ENCODE peak calls at places on chromosomes 3 and 15, in four cellular contexts. R is fibroblast of lung, Q is A549, N is GM23338. J is an unnamed sample.

GRCh38 chr3:45218578-45219390 is 7.3 kb downstream of the TMEM158 start:
- DNase-seq in Q (no peak), N (no peak), R (peak; percentile 70), J (no peak)

GRCh38 chr15:56047354-56047753 is 53.9 kb upstream of the NEDD4 start:
- DNase-seq in R (no peak), Q (no peak), N (no peak), J (no peak)

GRCh38 chr15:48604567-48604966 is 40.9 kb downstream of the FBN1 start:
- DNase-seq in R (no peak), N (no peak), Q (no peak), J (no peak)

GRCh38 chr15:100457201-100457600 is 71.5 kb downstream of the CERS3 start:
- DNase-seq in N (peak; percentile 54), Q (no peak), R (peak; percentile 47), J (no peak)

GRCh38 chr3:155325263-155325835 is 31.9 kb upstream of the STRIT1 start:
- DNase-seq in N (peak; percentile 59), R (no peak), Q (peak; percentile 17), J (no peak)

GRCh38 chr3:10527295-10528016 is 22.1 kb upstream of the ATP2B2 start:
- DNase-seq in R (no peak), Q (no peak), N (no peak), J (no peak)

GRCh38 chr3:32325957-32326356 is 65.7 kb upstream of the CMTM7 start:
- DNase-seq in R (peak; percentile 25), Q (no peak), N (no peak), J (no peak)

GRCh38 chr3:8186213-8186612 is 315.4 kb upstream of the LMCD1 start:
- DNase-seq in Q (no peak), R (no peak), N (no peak), J (no peak)

GRCh38 chr3:142104763-142105162 is 44.6 kb downstream of the TFDP2 start:
- DNase-seq in Q (no peak), N (no peak), R (no peak), J (no peak)

GRCh38 chr3:58484049-58484721 is 7.7 kb upstream of the KCTD6 start:
- DNase-seq in Q (no peak), N (no peak), R (no peak), J (no peak)

GRCh38 chr3:59809750-59810444 is 760.1 kb upstream of the CFAP20DC start:
- DNase-seq in R (peak; percentile 67), Q (peak; percentile 43), N (peak; percentile 61), J (peak; percentile 54)

GRCh38 chr3:52277071-52277964 is 1.1 kb downstream of the WDR82 start:
- DNase-seq in N (peak; percentile 53), R (peak; percentile 68), Q (peak; percentile 34), J (peak; percentile 92)

GRCh38 chr3:141020139-141020940 is 30.8 kb upstream of the SPSB4 start:
- DNase-seq in Q (no peak), R (no peak), N (no peak), J (no peak)

GRCh38 chr3:143329567-143330164 is 210.1 kb downstream of the CHST2 start:
- DNase-seq in N (no peak), R (no peak), Q (no peak), J (no peak)

GRCh38 chr15:73325191-73325980 is 43.4 kb downstream of the HCN4 start:
- DNase-seq in N (peak; percentile 46), Q (peak; percentile 25), R (no peak), J (no peak)

GRCh38 chr3:170410428-170411029 is 8.1 kb upstream of the CLDN11 start:
- DNase-seq in R (peak; percentile 61), N (peak; percentile 39), Q (peak; percentile 41), J (peak; percentile 68)

GRCh38 chr3:73502609-73503560 is 121.9 kb downstream of the PDZRN3 start:
- DNase-seq in N (peak; percentile 86), Q (peak; percentile 76), R (peak; percentile 93), J (peak; percentile 90)

GRCh38 chr15:98720036-98720435 is 71.7 kb downstream of the IGF1R start:
- DNase-seq in R (no peak), N (no peak), Q (no peak), J (no peak)

GRCh38 chr3:160473978-160474377 is 24.4 kb upstream of the TRIM59 start:
- DNase-seq in N (no peak), R (peak; percentile 90), Q (no peak), J (no peak)

GRCh38 chr3:52831500-52832301 is 1.2 kb upstream of the ITIH4 start:
- DNase-seq in Q (peak; percentile 49), R (peak; percentile 69), N (no peak), J (no peak)

GRCh38 chr3:31265646-31266423 is 266.9 kb upstream of the STT3B start:
- DNase-seq in Q (no peak), N (peak; percentile 13), R (no peak), J (no peak)

GRCh38 chr3:38311474-38311873 is 29.4 kb downstream of the SLC22A14 start:
- DNase-seq in R (no peak), N (no peak), Q (no peak), J (no peak)

GRCh38 chr3:197606468-197606867 is 50.7 kb upstream of the BDH1 start:
- DNase-seq in R (no peak), N (no peak), Q (no peak), J (no peak)

GRCh38 chr3:30583973-30584372 is 22.4 kb upstream of the TGFBR2 start:
- DNase-seq in Q (no peak), N (no peak), R (no peak), J (no peak)

GRCh38 chr3:38551026-38551832 is 55.1 kb downstream of the EXOG start:
- DNase-seq in Q (no peak), R (no peak), N (no peak), J (no peak)

GRCh38 chr15:27059610-27060202 is 88.7 kb downstream of the GABRG3 start:
- DNase-seq in Q (peak; percentile 75), N (peak; percentile 90), R (peak; percentile 56), J (peak; percentile 77)

GRCh38 chr15:22888120-22888859 is 49.8 kb downstream of the NIPA2 start:
- DNase-seq in Q (peak; percentile 71), R (peak; percentile 97), N (no peak), J (no peak)

GRCh38 chr3:128337305-128337704 is 129.4 kb downstream of the DNAJB8 start:
- DNase-seq in Q (no peak), N (no peak), R (no peak), J (no peak)

GRCh38 chr15:72502220-72502809 is 28.2 kb downstream of the ARIH1 start:
- DNase-seq in Q (no peak), R (no peak), N (no peak), J (no peak)

GRCh38 chr15:64013179-64014043 is 32.9 kb downstream of the DAPK2 start:
- DNase-seq in R (no peak), Q (no peak), N (no peak), J (no peak)

DNA sequence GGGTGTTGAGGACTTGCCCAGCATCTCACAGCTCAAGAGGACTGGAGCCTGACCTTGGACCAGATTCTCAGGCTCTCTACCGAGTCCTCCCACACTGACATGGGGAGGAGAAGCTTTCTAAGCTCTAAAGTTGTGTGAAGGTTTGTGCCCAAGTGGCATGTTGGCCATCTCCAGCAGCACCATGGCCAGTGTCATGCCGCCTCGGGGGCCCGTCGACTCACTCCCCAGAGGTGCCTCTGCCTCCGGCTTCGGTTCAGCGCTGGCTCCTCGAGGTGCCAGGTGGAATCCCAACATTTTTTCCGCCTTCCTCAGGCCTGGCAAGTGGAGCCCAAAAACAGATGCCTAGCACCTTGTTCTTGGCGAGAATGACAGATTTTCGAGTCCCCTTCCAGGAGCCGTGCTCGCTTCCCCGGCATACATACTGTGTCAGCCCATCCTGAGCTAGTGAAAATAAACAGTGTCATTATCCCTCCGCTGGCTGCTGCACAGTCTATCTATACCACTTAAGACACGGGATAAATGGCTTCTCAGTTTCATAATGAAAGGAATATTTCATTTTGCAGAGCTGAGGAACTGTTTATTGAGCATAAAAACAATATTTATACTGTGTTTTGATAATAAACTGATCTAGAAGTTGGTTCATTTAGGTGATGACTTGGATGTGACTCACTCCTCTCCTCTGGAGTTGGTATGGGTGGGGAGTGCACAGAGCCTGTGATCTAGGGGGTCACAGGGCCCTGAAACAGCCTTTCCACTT is 328.5 kb upstream of the TLE3 start:
- DNase-seq in R (peak; percentile 39), N (no peak), Q (no peak), J (no peak)
- H3K4me2 ChIP-seq in R (peak overlapping the region; percentile 49), N (no peak overlapping the region), Q (peak overlapping the region; percentile 27), J (no peak overlapping the region)

DNA sequence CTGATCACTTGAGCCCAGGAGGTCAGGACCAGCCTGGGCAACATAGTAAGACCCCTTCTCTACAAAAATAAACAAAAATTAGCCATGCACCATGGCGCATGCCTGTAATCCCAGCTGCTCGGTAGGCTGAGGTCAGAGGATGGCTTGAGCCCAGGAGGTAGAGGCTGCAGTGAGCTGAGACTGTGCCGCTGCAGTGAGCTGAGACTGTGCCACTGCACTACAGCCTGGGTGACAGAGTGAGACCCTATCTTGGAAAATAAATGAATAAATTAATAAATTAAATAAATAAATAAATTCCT is 10.8 kb downstream of the SHISA5 start:
- DNase-seq in Q (no peak), R (no peak), N (no peak), J (peak; percentile 63)
- H3K4me2 ChIP-seq in Q (no peak overlapping the region), R (no peak overlapping the region), N (no peak overlapping the region), J (peak overlapping the region; percentile 71)

GRCh38 chr3:23368731-23369130 is 165.6 kb downstream of the UBE2E2 start:
- DNase-seq in N (no peak), R (peak; percentile 50), Q (no peak), J (no peak)

GRCh38 chr3:23359116-23359515 is 156.0 kb downstream of the UBE2E2 start:
- DNase-seq in Q (no peak), R (no peak), N (no peak), J (no peak)

DNA sequence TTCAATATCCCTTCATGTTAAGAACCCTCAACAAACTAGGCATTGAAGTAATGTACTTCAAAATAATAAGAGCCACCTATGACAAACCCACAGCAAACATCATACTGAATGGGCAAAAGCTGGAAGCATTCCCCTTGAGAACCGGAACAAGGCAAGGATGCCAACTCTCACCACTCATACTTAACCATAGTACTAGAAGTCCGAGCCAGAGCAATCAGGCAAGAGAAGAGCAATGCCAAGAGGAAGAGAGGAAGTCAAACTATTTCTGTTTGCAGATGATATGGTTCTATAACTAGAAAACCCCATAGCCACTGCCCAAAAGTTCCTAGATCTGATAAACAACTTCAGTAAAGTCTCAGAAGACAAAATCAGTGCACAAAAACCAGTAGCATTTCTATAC is 161.9 kb downstream of the UBE2E2 start:
- DNase-seq in N (no peak), R (no peak), Q (no peak), J (no peak)
- H3K4me2 ChIP-seq in N (no peak overlapping the region), R (no peak overlapping the region), Q (no peak overlapping the region), J (no peak overlapping the region)

DNA sequence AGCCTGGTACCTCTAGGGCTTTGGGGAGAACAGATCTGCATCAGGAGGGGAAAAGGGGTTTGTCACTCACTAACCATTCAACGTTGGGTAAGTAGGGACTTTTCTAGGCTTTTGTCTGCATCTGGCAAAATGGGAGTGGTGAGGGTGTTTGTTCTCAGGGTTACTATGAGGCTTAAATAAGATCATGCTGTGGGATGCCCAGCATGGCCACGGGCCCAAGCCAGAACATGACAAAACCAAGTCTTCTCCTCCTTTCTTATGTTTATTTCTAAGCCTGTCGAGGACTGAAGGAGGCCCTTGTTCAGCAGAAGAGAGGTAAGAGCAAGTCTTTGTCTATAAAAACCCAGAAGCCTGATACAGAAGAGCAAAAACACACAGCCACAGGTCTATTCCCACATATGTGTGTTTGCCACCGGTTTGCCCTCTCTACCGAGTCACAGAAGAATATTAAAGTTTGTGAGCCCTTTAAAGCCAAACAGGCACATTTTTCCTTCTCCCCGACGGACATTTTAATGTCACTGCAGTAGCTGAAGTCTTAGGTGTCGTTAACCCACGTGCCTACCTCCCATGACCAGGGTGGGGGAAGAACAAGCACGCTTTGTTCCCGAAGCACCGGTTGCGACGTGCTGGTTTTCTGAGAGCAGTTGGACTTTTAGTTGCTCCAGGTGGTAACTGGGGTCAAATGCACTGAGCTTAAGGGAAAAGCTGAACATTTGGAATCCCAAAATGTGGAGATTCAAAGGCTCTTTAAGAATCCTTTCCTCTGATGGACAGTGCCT is 72.1 kb downstream of the NOX5 start:
- DNase-seq in R (no peak), N (peak; percentile 48), Q (no peak), J (no peak)
- H3K4me2 ChIP-seq in R (no peak overlapping the region), N (peak overlapping the region; percentile 77), Q (no peak overlapping the region), J (no peak overlapping the region)